ENCODE peak calls at places on chromosomes 3 and 15, in six cellular contexts. One of them, this sample, is unnamed.

GRCh38 chr3:47577583-47578118 is 1.0 kb downstream of the CSPG5 start:
- DNase-seq in fibroblast of pulmonary artery: no peak
- DNase-seq in osteoblast: peak; percentile 95
- DNase-seq in cardiac fibroblast: no peak
- DNase-seq in NB4: no peak
- DNase-seq in nephron progenitor cell: peak; percentile 38
- DNase-seq in this sample: no peak

GRCh38 chr15:93929375-93930094 is 301.8 kb upstream of the MCTP2 start:
- DNase-seq in fibroblast of pulmonary artery: peak; percentile 47
- DNase-seq in osteoblast: peak; percentile 62
- DNase-seq in nephron progenitor cell: no peak
- DNase-seq in NB4: no peak
- DNase-seq in cardiac fibroblast: peak; percentile 87
- DNase-seq in this sample: no peak

GRCh38 chr3:27677554-27677953 is 44.6 kb downstream of the EOMES start:
- DNase-seq in nephron progenitor cell: no peak
- DNase-seq in NB4: no peak
- DNase-seq in osteoblast: peak; percentile 90
- DNase-seq in fibroblast of pulmonary artery: peak; percentile 98
- DNase-seq in cardiac fibroblast: peak; percentile 99
- DNase-seq in this sample: no peak

GRCh38 chr3:83835040-83835439 is 1123.7 kb upstream of the CADM2 start:
- DNase-seq in nephron progenitor cell: no peak
- DNase-seq in NB4: peak; percentile 2
- DNase-seq in osteoblast: no peak
- DNase-seq in fibroblast of pulmonary artery: no peak
- DNase-seq in cardiac fibroblast: no peak
- DNase-seq in this sample: no peak

GRCh38 chr3:7874116-7874515 is 627.5 kb upstream of the LMCD1 start:
- DNase-seq in osteoblast: no peak
- DNase-seq in nephron progenitor cell: no peak
- DNase-seq in fibroblast of pulmonary artery: peak; percentile 55
- DNase-seq in NB4: no peak
- DNase-seq in cardiac fibroblast: peak; percentile 18
- DNase-seq in this sample: no peak

GRCh38 chr3:140848675-140849074 is 93.0 kb upstream of the SLC25A36 start:
- DNase-seq in nephron progenitor cell: no peak
- DNase-seq in cardiac fibroblast: no peak
- DNase-seq in fibroblast of pulmonary artery: no peak
- DNase-seq in osteoblast: no peak
- DNase-seq in NB4: no peak
- DNase-seq in this sample: no peak

GRCh38 chr3:159059395-159059794 is 257.5 kb downstream of the MFSD1 start:
- DNase-seq in nephron progenitor cell: no peak
- DNase-seq in cardiac fibroblast: no peak
- DNase-seq in fibroblast of pulmonary artery: no peak
- DNase-seq in osteoblast: no peak
- DNase-seq in NB4: no peak
- DNase-seq in this sample: no peak

GRCh38 chr3:8776406-8776805 is 7.0 kb upstream of the OXTR start:
- DNase-seq in NB4: no peak
- DNase-seq in nephron progenitor cell: no peak
- DNase-seq in osteoblast: peak; percentile 86
- DNase-seq in cardiac fibroblast: peak; percentile 97
- DNase-seq in fibroblast of pulmonary artery: peak; percentile 97
- DNase-seq in this sample: no peak

GRCh38 chr15:98903377-98904018 is 104.1 kb downstream of the PGPEP1L start:
- DNase-seq in fibroblast of pulmonary artery: peak; percentile 55
- DNase-seq in nephron progenitor cell: no peak
- DNase-seq in cardiac fibroblast: peak; percentile 84
- DNase-seq in NB4: no peak
- DNase-seq in osteoblast: peak; percentile 88
- DNase-seq in this sample: no peak

GRCh38 chr3:192896208-192896607 is 21.4 kb downstream of the MB21D2 start:
- DNase-seq in cardiac fibroblast: no peak
- DNase-seq in osteoblast: no peak
- DNase-seq in nephron progenitor cell: no peak
- DNase-seq in fibroblast of pulmonary artery: no peak
- DNase-seq in NB4: no peak
- DNase-seq in this sample: no peak

GRCh38 chr15:97425596-97425995 is 534.9 kb upstream of the ARRDC4 start:
- DNase-seq in nephron progenitor cell: no peak
- DNase-seq in cardiac fibroblast: no peak
- DNase-seq in NB4: no peak
- DNase-seq in osteoblast: no peak
- DNase-seq in fibroblast of pulmonary artery: no peak
- DNase-seq in this sample: no peak

GRCh38 chr15:52673312-52673711 is 5.9 kb downstream of the ATOSA start:
- DNase-seq in nephron progenitor cell: no peak
- DNase-seq in fibroblast of pulmonary artery: no peak
- DNase-seq in cardiac fibroblast: no peak
- DNase-seq in osteoblast: no peak
- DNase-seq in NB4: peak; percentile 9
- DNase-seq in this sample: no peak

GRCh38 chr3:78873641-78874040 is 894.2 kb downstream of the ROBO1 start:
- DNase-seq in osteoblast: no peak
- DNase-seq in nephron progenitor cell: no peak
- DNase-seq in NB4: no peak
- DNase-seq in cardiac fibroblast: peak; percentile 54
- DNase-seq in fibroblast of pulmonary artery: peak; percentile 27
- DNase-seq in this sample: no peak

GRCh38 chr15:52498700-52499099 is 30.0 kb downstream of the MYO5A start:
- DNase-seq in fibroblast of pulmonary artery: no peak
- DNase-seq in cardiac fibroblast: no peak
- DNase-seq in osteoblast: no peak
- DNase-seq in nephron progenitor cell: no peak
- DNase-seq in NB4: no peak
- DNase-seq in this sample: no peak

GRCh38 chr3:132315851-132316250 is 1.4 kb upstream of the ACP3 start:
- DNase-seq in nephron progenitor cell: no peak
- DNase-seq in fibroblast of pulmonary artery: peak; percentile 20
- DNase-seq in cardiac fibroblast: peak; percentile 52
- DNase-seq in NB4: no peak
- DNase-seq in osteoblast: no peak
- DNase-seq in this sample: no peak

DNA sequence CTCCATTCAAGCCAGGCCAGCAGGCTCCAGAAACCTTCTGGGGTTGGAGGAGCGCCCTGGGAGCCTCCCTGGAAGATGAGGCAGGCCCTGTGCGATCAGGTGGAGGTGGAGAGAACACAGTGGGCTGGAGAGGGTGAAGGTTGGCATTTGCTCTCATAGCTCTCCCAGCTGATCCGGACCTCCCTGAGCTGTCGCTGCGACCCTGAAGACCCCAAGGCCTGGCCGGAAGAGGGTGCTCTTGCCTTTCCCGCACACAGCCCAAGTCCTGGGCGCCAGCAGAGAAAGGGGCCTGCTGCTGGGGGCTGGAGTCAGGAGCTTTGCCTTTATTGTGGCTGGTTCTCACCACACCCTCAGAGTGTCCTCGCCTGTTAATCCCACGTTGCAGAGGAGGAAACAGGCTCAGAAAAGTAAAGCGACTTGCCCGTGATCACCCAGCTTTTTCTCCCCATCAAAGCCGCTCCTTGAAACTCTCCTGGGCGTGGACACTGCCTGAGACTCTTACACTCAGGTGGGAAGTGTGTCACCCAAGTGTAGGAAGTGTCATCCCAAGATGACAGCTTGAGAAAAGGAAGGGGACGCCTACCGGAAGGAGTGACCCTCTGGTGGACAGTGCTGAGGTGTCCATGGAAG is 8.6 kb upstream of the RPL29 start:
- DNase-seq in nephron progenitor cell: peak; percentile 76
- DNase-seq in NB4: peak; percentile 85
- DNase-seq in fibroblast of pulmonary artery: peak; percentile 69
- DNase-seq in cardiac fibroblast: peak; percentile 61
- DNase-seq in osteoblast: peak; percentile 86
- DNase-seq in this sample: no peak
- TF ChIP-seq CTCF in nephron progenitor cell: peak; percentile 60
- TF ChIP-seq CTCF in NB4: peak; percentile 72
- TF ChIP-seq CTCF in fibroblast of pulmonary artery: peak; percentile 69
- TF ChIP-seq CTCF in cardiac fibroblast: peak; percentile 72
- TF ChIP-seq CTCF in osteoblast: peak; percentile 61
- TF ChIP-seq CTCF in this sample: no peak

GRCh38 chr15:95449229-95449628 is 881.3 kb upstream of the NR2F2 start:
- DNase-seq in cardiac fibroblast: no peak
- DNase-seq in osteoblast: no peak
- DNase-seq in nephron progenitor cell: no peak
- DNase-seq in fibroblast of pulmonary artery: no peak
- DNase-seq in NB4: no peak
- DNase-seq in this sample: no peak
- TF ChIP-seq CTCF in cardiac fibroblast: no peak
- TF ChIP-seq CTCF in osteoblast: no peak
- TF ChIP-seq CTCF in nephron progenitor cell: no peak
- TF ChIP-seq CTCF in fibroblast of pulmonary artery: no peak
- TF ChIP-seq CTCF in NB4: no peak
- TF ChIP-seq CTCF in this sample: no peak

GRCh38 chr15:77295446-77295845 is 124.5 kb downstream of the PEAK1 start:
- DNase-seq in fibroblast of pulmonary artery: peak; percentile 83
- DNase-seq in cardiac fibroblast: peak; percentile 73
- DNase-seq in osteoblast: no peak
- DNase-seq in NB4: no peak
- DNase-seq in nephron progenitor cell: no peak
- DNase-seq in this sample: no peak

GRCh38 chr15:77291107-77291506 is 128.8 kb downstream of the PEAK1 start:
- DNase-seq in cardiac fibroblast: no peak
- DNase-seq in osteoblast: no peak
- DNase-seq in fibroblast of pulmonary artery: no peak
- DNase-seq in nephron progenitor cell: no peak
- DNase-seq in NB4: no peak
- DNase-seq in this sample: no peak

GRCh38 chr15:77296773-77297337 is 123.0 kb downstream of the PEAK1 start:
- DNase-seq in cardiac fibroblast: no peak
- DNase-seq in nephron progenitor cell: no peak
- DNase-seq in osteoblast: peak; percentile 62
- DNase-seq in fibroblast of pulmonary artery: no peak
- DNase-seq in NB4: no peak
- DNase-seq in this sample: no peak

DNA sequence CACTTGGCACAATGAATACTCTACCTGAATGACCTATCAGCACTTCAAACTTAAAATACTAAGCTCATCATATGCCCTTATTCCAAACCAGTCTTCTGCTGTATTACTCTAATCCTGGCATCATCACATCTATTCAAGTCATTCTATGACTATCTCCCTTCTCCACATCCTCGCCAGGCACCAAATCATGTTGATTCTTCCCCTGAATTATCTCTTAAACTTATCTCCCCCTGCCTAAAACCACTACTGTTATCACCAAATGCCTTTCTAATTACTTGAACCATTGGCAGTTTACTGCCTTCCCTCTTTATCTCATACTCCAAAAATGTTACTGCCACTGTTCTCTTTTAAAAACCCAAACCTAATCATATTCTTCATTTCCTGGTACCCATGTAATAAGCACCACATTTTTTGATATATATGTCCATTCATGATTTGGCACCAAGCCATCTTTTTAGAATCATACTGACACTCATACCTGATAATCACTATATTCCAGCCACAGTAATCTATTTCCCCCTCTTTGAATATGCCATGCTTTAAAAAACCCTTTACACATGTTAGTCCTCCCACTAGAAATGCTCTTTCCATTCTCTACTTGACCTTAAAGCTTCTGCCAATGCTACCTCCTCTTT is 126.9 kb downstream of the PEAK1 start:
- DNase-seq in nephron progenitor cell: no peak
- DNase-seq in fibroblast of pulmonary artery: no peak
- DNase-seq in cardiac fibroblast: no peak
- DNase-seq in osteoblast: no peak
- DNase-seq in NB4: no peak
- DNase-seq in this sample: no peak
- TF ChIP-seq CTCF in nephron progenitor cell: no peak
- TF ChIP-seq CTCF in fibroblast of pulmonary artery: no peak
- TF ChIP-seq CTCF in cardiac fibroblast: no peak
- TF ChIP-seq CTCF in osteoblast: no peak
- TF ChIP-seq CTCF in NB4: no peak
- TF ChIP-seq CTCF in this sample: no peak

DNA sequence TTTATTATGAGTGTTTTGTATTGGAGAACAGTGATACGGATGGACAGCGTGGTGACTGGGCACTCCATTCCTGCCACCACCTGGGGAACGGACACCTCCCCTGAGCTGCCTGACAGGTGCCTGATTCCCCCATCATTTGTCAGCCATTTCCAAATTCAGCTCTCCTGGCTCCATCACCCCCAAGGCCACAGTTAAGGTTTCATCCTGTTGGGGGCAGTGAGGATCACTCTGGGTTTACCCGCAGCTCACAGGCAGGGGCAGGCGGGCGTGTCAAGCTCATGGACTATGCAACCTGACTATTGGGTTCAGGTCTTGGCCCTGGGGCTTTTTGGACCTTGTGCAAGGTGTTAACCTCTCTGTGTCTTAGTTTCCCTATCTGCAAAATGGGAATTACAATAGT is 76.3 kb downstream of the RAB11A start:
- DNase-seq in NB4: peak; percentile 12
- DNase-seq in nephron progenitor cell: no peak
- DNase-seq in cardiac fibroblast: no peak
- DNase-seq in fibroblast of pulmonary artery: no peak
- DNase-seq in osteoblast: no peak
- DNase-seq in this sample: no peak
- TF ChIP-seq CTCF in NB4: peak; percentile 34
- TF ChIP-seq CTCF in nephron progenitor cell: no peak
- TF ChIP-seq CTCF in cardiac fibroblast: no peak
- TF ChIP-seq CTCF in fibroblast of pulmonary artery: no peak
- TF ChIP-seq CTCF in osteoblast: no peak
- TF ChIP-seq CTCF in this sample: no peak

This sample was measured in activated CD8-positive, alpha-beta T cell treated with anti-CD3 and anti-CD28 coated beads for 36 hours.